ENCODE peak calls at places on chromosome 7, in six cellular contexts. F is K562, L is HepG2, S is GM12878, X is SK-N-SH, G is H1. J is an unnamed sample.

GRCh38 chr7:134908289-134908688 is 78.0 kb upstream of the AGBL3 start:
- DNase-seq in F (no peak), L (no peak), S (no peak), X (no peak), G (no peak), J (no peak)

GRCh38 chr7:116354546-116355422 is 144.4 kb downstream of the TES start:
- DNase-seq in F (peak; percentile 27), L (peak; percentile 12), S (no peak), X (peak; percentile 11), G (peak; percentile 19), J (no peak)

GRCh38 chr7:30994206-30995100 is 30.7 kb downstream of the GHRHR start:
- DNase-seq in F (no peak), L (no peak), S (no peak), X (no peak), G (no peak), J (no peak)

GRCh38 chr7:35691827-35692307 is 3.1 kb downstream of the HERPUD2 start:
- DNase-seq in F (peak; percentile 77), L (peak; percentile 54), S (no peak), X (peak; percentile 56), G (no peak), J (peak; percentile 41)

GRCh38 chr7:87152897-87153641 is 816 bp downstream of the DMTF1 start:
- DNase-seq in F (peak; percentile 35), L (peak; percentile 2), S (no peak), X (no peak), G (no peak), J (peak; percentile 14)

GRCh38 chr7:104272767-104273384 is 55.5 kb upstream of the LHFPL3 start:
- DNase-seq in F (peak; percentile 24), L (peak; percentile 36), S (no peak), X (peak; percentile 41), G (no peak), J (no peak)

GRCh38 chr7:91020611-91021385 is 243.4 kb upstream of the FZD1 start:
- DNase-seq in F (no peak), L (no peak), S (no peak), X (no peak), G (no peak), J (no peak)

GRCh38 chr7:100483101-100483727 is 513 bp upstream of the NYAP1 start:
- DNase-seq in F (peak; percentile 93), L (peak; percentile 41), S (no peak), X (peak; percentile 99), G (no peak), J (peak; percentile 61)

GRCh38 chr7:149321978-149322541 is 60.1 kb downstream of the ZNF783 start:
- DNase-seq in F (no peak), L (no peak), S (no peak), X (no peak), G (no peak), J (no peak)

GRCh38 chr7:48087349-48087748 is 1.7 kb upstream of the UPP1 start:
- DNase-seq in F (no peak), L (no peak), S (peak; percentile 41), X (no peak), G (no peak), J (no peak)

GRCh38 chr7:157679607-157680006 is 342.8 kb downstream of the DNAJB6 start:
- DNase-seq in F (no peak), L (no peak), S (no peak), X (peak; percentile 30), G (no peak), J (no peak)

GRCh38 chr7:20647908-20648776 is 32.7 kb downstream of the ABCB5 start:
- DNase-seq in F (peak; percentile 31), L (peak; percentile 18), S (no peak), X (peak; percentile 51), G (peak; percentile 25), J (no peak)

GRCh38 chr7:147296201-147296600 is 1179.6 kb downstream of the CNTNAP2 start:
- DNase-seq in F (no peak), L (no peak), S (no peak), X (no peak), G (no peak), J (no peak)

GRCh38 chr7:67344481-67345193 is 348.0 kb downstream of the TYW1 start:
- DNase-seq in F (no peak), L (no peak), S (no peak), X (no peak), G (no peak), J (no peak)

GRCh38 chr7:101125989-101126650 is 784 bp upstream of the SERPINE1 start:
- DNase-seq in F (peak; percentile 25), L (peak; percentile 87), S (peak; percentile 69), X (no peak), G (no peak), J (no peak)

GRCh38 chr7:149625947-149626392 is 128.4 kb upstream of the ZNF746 start:
- DNase-seq in F (no peak), L (no peak), S (no peak), X (no peak), G (no peak), J (no peak)

GRCh38 chr7:95411666-95412065 is 15.5 kb upstream of the PON3 start:
- DNase-seq in F (no peak), L (no peak), S (no peak), X (no peak), G (no peak), J (no peak)

GRCh38 chr7:69256634-69257081 is 341.6 kb upstream of the AUTS2 start:
- DNase-seq in F (no peak), L (no peak), S (no peak), X (no peak), G (no peak), J (no peak)

GRCh38 chr7:134660961-134661376 is 14.3 kb downstream of the BPGM start:
- DNase-seq in F (no peak), L (no peak), S (no peak), X (no peak), G (no peak), J (no peak)

DNA sequence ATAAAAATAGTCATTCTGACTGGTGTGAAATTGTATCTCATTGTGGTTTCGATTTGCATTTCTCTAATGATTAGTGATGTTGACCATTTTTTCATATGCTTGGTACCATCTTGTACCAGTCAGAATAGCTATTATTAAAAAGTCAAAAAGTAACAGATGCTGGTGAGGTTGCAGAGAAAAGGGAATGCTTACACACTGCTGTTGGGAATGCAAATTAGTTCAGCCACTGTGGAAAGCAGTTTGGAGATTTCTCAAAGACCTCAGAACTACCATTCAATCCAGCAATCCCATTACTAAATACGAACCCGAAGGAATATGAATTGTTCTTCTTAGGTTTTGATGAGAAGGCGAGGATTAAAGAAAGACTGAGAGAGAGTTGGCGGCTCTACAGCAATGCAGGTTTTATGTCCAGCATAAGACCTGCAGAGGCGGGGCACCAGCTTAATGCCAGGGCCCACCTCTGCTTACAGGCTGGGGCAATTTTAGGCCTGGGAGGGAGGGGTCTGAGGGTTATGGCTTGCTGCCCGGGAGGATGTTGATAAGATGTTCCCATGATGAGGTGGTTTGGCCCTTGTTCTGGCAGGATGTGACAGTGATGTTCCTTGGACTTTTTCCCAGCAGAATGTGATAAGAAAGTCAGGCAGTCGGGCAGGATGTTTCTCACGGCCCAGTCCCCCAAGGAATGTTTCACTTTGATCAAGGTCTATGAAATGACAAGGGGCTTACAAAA is 74.4 kb downstream of the MEST start:
- DNase-seq in F (no peak), L (no peak), S (no peak), X (no peak), G (no peak), J (no peak)
- TF ChIP-seq GABPA in F (no peak), L (no peak), S (no peak), X (no peak), G (no peak), J (no peak)

GRCh38 chr7:78764571-78764970 is 688.9 kb downstream of the MAGI2 start:
- DNase-seq in F (no peak), L (no peak), S (no peak), X (no peak), G (no peak), J (no peak)

GRCh38 chr7:78760620-78761355 is 692.7 kb downstream of the MAGI2 start:
- DNase-seq in F (no peak), L (no peak), S (no peak), X (no peak), G (no peak), J (no peak)

GRCh38 chr7:78765985-78766729 is 687.3 kb downstream of the MAGI2 start:
- DNase-seq in F (no peak), L (no peak), S (no peak), X (no peak), G (no peak), J (no peak)

DNA sequence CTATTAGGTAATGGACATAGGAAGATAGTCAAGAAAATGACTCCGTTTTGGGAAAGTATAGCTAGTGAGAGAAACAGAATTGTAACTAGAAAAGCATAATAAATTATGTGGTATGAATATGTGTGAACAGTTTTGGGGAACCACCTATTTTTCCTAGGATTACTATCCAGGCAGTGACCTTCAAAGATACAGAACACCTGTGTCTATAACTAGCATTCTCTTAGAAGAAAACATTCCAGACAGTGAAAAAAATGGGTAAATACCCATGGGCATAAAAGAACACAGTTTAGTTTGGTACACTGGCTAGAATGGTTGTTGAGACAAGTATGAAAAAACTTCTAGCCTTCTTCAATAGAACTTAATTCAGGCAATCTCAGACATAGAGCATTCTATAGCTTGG is 690.8 kb downstream of the MAGI2 start:
- DNase-seq in F (no peak), L (no peak), S (no peak), X (no peak), G (no peak), J (no peak)
- TF ChIP-seq CTCF in F (no peak), L (no peak), S (no peak), X (no peak), G (no peak), J (no peak)

GRCh38 chr7:3760696-3761095 is 459.6 kb downstream of the SDK1 start:
- DNase-seq in F (no peak), L (no peak), S (no peak), X (no peak), G (no peak), J (no peak)

GRCh38 chr7:3757059-3757458 is 456.0 kb downstream of the SDK1 start:
- DNase-seq in F (no peak), L (no peak), S (no peak), X (no peak), G (no peak), J (no peak)

GRCh38 chr7:3753868-3754267 is 452.8 kb downstream of the SDK1 start:
- DNase-seq in F (no peak), L (no peak), S (no peak), X (peak; percentile 59), G (no peak), J (no peak)

DNA sequence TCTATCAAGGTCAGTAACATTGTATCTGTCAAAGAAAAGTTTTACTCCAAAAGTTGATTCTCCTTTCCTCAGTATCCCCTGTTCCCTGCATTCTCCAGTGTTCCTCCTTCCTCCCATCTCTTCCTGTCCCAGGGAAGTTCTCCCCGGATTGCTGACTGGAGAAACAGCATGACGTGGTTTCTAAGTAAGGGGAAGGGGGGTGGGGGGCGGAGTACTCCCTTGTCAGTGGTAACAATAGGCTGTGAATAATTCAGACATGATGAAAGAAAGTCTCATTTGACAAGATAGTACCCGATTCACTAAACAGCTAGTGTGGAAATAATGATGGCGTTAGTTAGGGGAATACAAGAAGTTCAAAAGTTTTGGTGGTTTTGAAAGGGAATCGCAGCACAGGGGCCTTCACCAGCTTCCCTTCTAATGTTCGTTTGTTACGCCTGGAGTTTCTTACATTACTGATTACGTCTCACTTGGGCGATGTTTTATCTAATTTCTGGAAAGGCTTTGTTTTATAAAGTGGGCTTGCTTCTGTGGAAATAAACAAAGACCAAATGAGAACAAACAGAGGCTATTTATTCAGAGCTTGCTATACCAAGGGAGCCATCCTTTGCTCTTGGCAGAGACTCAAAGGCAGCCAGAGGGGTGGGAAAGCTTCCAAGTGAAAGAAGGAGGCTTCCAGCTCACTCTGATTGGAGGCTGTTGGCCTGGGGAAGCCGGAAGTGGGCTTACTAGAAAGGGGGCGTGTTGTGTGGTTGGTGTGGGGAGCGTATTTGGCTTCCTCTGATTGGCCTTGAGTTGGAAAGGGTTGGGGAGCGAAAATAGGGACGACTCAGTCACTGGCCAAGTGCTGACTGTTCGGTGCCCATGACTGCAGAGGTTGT is 453.7 kb downstream of the SDK1 start:
- DNase-seq in F (no peak), L (no peak), S (no peak), X (peak; percentile 26), G (peak; percentile 3), J (no peak)
- H3K4me3 ChIP-seq in F (no peak overlapping the region), L (no peak overlapping the region), S (no peak overlapping the region), X (no peak overlapping the region), G (no peak overlapping the region), J (no peak overlapping the region)

GRCh38 chr7:150800576-150801241 is at the start of gene TMEM176A:
- DNase-seq in F (no peak), L (no peak), S (no peak), X (no peak), G (no peak), J (no peak)
- TF ChIP-seq GABPA in F (no peak), L (no peak), S (no peak), X (no peak), G (no peak), J (no peak)

J was measured in HL-60.